ENCODE peak calls at places on chromosomes 6 and 20, in four cellular contexts. I is effector memory CD4-positive, alpha-beta T cell; J is right atrium auricular region; A is NT2/D1. Y is an unnamed sample. For H3K27me3 and H3K36me3, the result is how much of the 10 kb centered on the place peaks cover.

GRCh38 chr6:155782320-155782730 is 326.7 kb upstream of the NOX3 start:
- DNase-seq in A (no peak), J (no peak), I (no peak), Y (no peak)

GRCh38 chr20:59014680-59015389 is 4.4 kb upstream of the TUBB1 start:
- DNase-seq in J (peak), I (no peak), A (no peak), Y (no peak)

GRCh38 chr6:38273325-38273724 is 366.4 kb downstream of the BTBD9 start:
- DNase-seq in J (no peak), I (no peak), A (no peak), Y (no peak)

GRCh38 chr20:33796907-33797544 is 14.1 kb upstream of the CHMP4B start:
- DNase-seq in I (no peak), J (no peak), A (no peak), Y (no peak)

GRCh38 chr20:63101781-63102719 is 95.3 kb upstream of the BHLHE23 start:
- DNase-seq in J (no peak), I (peak), A (no peak), Y (peak)

GRCh38 chr6:160808263-160808662 is 106.2 kb downstream of the PLG start:
- DNase-seq in I (no peak), A (no peak), J (no peak), Y (no peak)

GRCh38 chr6:40249935-40250334 is 315.7 kb upstream of the MOCS1 start:
- DNase-seq in J (peak), A (no peak), I (no peak), Y (no peak)

GRCh38 chr20:48771542-48771941 is 56.3 kb downstream of the PREX1 start:
- DNase-seq in A (no peak), J (no peak), I (no peak), Y (no peak)

GRCh38 chr20:14922503-14923267 is 585.3 kb upstream of the FLRT3 start:
- DNase-seq in I (no peak), J (no peak), A (no peak), Y (no peak)

GRCh38 chr6:45538636-45539035 is 160.9 kb upstream of the SUPT3H start:
- DNase-seq in J (no peak), A (no peak), I (no peak), Y (no peak)

GRCh38 chr20:54049156-54049555 is 21.2 kb downstream of the BCAS1 start:
- DNase-seq in A (no peak), J (no peak), I (no peak), Y (no peak)

GRCh38 chr6:31270788-31271640 is 878 bp downstream of the HLA-C start:
- DNase-seq in A (no peak), J (peak), I (peak), Y (peak)

GRCh38 chr6:35727935-35728662 is 8.7 kb upstream of the ARMC12 start:
- DNase-seq in A (no peak), J (peak), I (peak), Y (peak)

GRCh38 chr6:71852951-71853350 is 33.4 kb upstream of the RIMS1 start:
- DNase-seq in J (no peak), A (no peak), I (no peak), Y (no peak)

GRCh38 chr6:35026434-35027222 is 114.5 kb downstream of the TCP11 start:
- DNase-seq in J (peak), A (no peak), I (no peak), Y (no peak)

GRCh38 chr20:2688041-2688591 is 4.5 kb upstream of the EBF4 start:
- DNase-seq in A (peak), I (peak), J (no peak), Y (peak)

GRCh38 chr20:25478889-25479568 is 71.6 kb downstream of the GINS1 start:
- DNase-seq in J (no peak), A (no peak), I (no peak), Y (no peak)

GRCh38 chr6:111580826-111581505 is 24.7 kb downstream of the TRAF3IP2 start:
- DNase-seq in J (no peak), I (no peak), A (no peak), Y (no peak)

GRCh38 chr6:37663016-37663810 is 34.5 kb downstream of the MDGA1 start:
- DNase-seq in J (no peak), A (no peak), I (no peak), Y (no peak)

GRCh38 chr6:30520480-30520992 is 31.2 kb downstream of the HLA-E start:
- DNase-seq in I (no peak), J (no peak), A (no peak), Y (no peak)

GRCh38 chr6:145878591-145879295 is 64.1 kb upstream of the FBXO30 start:
- DNase-seq in I (no peak), J (no peak), A (no peak), Y (no peak)

GRCh38 chr6:36349240-36349639 is 12.6 kb upstream of the BNIP5 start:
- DNase-seq in A (no peak), J (no peak), I (no peak), Y (no peak)

GRCh38 chr6:64860203-64860602 is 846.8 kb downstream of the EYS start:
- DNase-seq in I (no peak), J (no peak), A (no peak), Y (no peak)

GRCh38 chr6:17336425-17336824 is 55.3 kb downstream of the RBM24 start:
- DNase-seq in A (no peak), J (no peak), I (no peak), Y (no peak)

GRCh38 chr6:52155791-52156576 is 30.2 kb upstream of the IL17A start:
- DNase-seq in J (no peak), I (no peak), A (peak), Y (peak)

GRCh38 chr6:160348209-160348551 is at the start of gene SLC22A3:
- DNase-seq in A (no peak), I (no peak), J (no peak), Y (no peak)

GRCh38 chr6:37511910-37512399 is 12.3 kb upstream of the CCDC167 start:
- DNase-seq in I (no peak), A (no peak), J (no peak), Y (no peak)

GRCh38 chr20:36094497-36094896 is 60.0 kb upstream of the EPB41L1 start:
- DNase-seq in I (no peak), A (no peak), J (no peak), Y (no peak)

GRCh38 chr6:117448732-117449131 is 23.0 kb upstream of the ROS1 start:
- DNase-seq in A (no peak), J (no peak), I (no peak), Y (no peak)

GRCh38 chr6:116586738-116587137 is 15.4 kb downstream of the RWDD1 start:
- DNase-seq in A (no peak), I (no peak), J (no peak), Y (no peak)

GRCh38 chr20:47544852-47545251 is 43.2 kb downstream of the NCOA3 start:
- DNase-seq in I (no peak), A (no peak), J (no peak), Y (no peak)

GRCh38 chr20:36866681-36867485 is 9.1 kb upstream of the TLDC2 start:
- DNase-seq in I (no peak), J (no peak), A (no peak), Y (no peak)

GRCh38 chr20:42955713-42956112 is 234.0 kb downstream of the PTPRT start:
- DNase-seq in A (no peak), I (no peak), J (no peak), Y (no peak)

GRCh38 chr6:45474376-45474775 is 96.6 kb upstream of the SUPT3H start:
- DNase-seq in J (no peak), A (no peak), I (no peak), Y (no peak)

GRCh38 chr6:170371588-170371987 is 65.0 kb downstream of the FAM120B start:
- DNase-seq in J (no peak), A (no peak), I (no peak), Y (no peak)

GRCh38 chr6:156988276-156989158 is 211.3 kb downstream of the ARID1B start:
- DNase-seq in J (no peak), I (no peak), A (peak), Y (peak)
- H3K4me3 ChIP-seq in J (no peak), I (no peak), A (no peak), Y (no peak)

GRCh38 chr6:28695671-28696537 is 170.2 kb downstream of the GPX5 start:
- DNase-seq in J (no peak), A (no peak), I (no peak), Y (no peak)

GRCh38 chr6:28693033-28693750 is 167.5 kb downstream of the GPX5 start:
- DNase-seq in A (no peak), I (no peak), J (no peak), Y (no peak)

GRCh38 chr6:28693751-28694443 is 168.2 kb downstream of the GPX5 start:
- DNase-seq in J (no peak), I (no peak), A (no peak), Y (no peak)
- H3K27me3 ChIP-seq in J (under half), I (under half), A (under half), Y (under half)

GRCh38 chr6:60671369-60671768 is 1614.7 kb downstream of the KHDRBS2 start:
- DNase-seq in A (peak), I (no peak), J (no peak), Y (no peak)
- H3K36me3 ChIP-seq in A (under half), I (under half), J (under half), Y (under half)

GRCh38 chr6:90695316-90695715 is 108.4 kb upstream of the MAP3K7 start:
- DNase-seq in I (no peak), A (peak), J (no peak), Y (no peak)

GRCh38 chr6:90703383-90703782 is 116.5 kb upstream of the MAP3K7 start:
- DNase-seq in J (no peak), I (no peak), A (no peak), Y (no peak)

GRCh38 chr6:90707223-90707622 is 120.4 kb upstream of the MAP3K7 start:
- DNase-seq in I (no peak), A (no peak), J (no peak), Y (no peak)

GRCh38 chr6:90701146-90701781 is 114.4 kb upstream of the MAP3K7 start:
- DNase-seq in J (no peak), A (peak), I (no peak), Y (no peak)
- H3K4me3 ChIP-seq in J (no peak), A (no peak), I (no peak), Y (no peak)

DNA sequence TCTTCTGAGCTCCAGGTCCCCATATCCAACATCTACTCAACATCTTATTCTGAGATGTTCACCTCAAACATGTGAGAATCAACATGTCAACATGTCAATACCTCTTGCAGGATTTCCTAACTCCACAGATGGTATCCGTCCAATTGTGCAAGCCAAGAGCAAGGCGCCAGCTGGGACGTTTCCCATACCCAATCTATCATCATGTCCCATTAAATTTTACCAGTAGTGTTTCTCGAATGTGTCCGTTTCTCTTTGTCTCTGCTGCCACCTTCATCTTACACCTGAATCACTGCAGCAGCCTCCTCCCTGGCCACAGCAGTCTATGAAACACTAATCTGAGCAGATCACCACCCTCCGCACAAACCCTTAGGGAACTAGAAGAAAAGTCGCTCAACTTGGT is 78.0 kb upstream of the RPS6KA2 start:
- DNase-seq in A (no peak), I (no peak), J (no peak), Y (no peak)
- H3K27me3 ChIP-seq in A (under half), I (under half), J (under half), Y (under half)

GRCh38 chr20:5118220-5119142 is 1.3 kb downstream of the PCNA start:
- DNase-seq in J (no peak), I (no peak), A (no peak), Y (no peak)

GRCh38 chr20:5109276-5109675 is 10.5 kb downstream of the PCNA start:
- DNase-seq in J (no peak), A (no peak), I (no peak), Y (no peak)

GRCh38 chr20:5116875-5117274 is 2.9 kb downstream of the PCNA start:
- DNase-seq in I (no peak), J (no peak), A (no peak), Y (no peak)

GRCh38 chr20:5114403-5114802 is 5.4 kb downstream of the PCNA start:
- DNase-seq in A (no peak), J (no peak), I (no peak), Y (no peak)

GRCh38 chr20:5113615-5113986 is 6.2 kb downstream of the PCNA start:
- DNase-seq in I (no peak), A (no peak), J (no peak), Y (no peak)
- H3K36me3 ChIP-seq in I (under half), A (half or more), J (under half), Y (under half)

GRCh38 chr20:11891081-11891826 is 26.4 kb upstream of the BTBD3 start:
- DNase-seq in A (no peak), J (no peak), I (no peak), Y (peak)
- H3K4me3 ChIP-seq in A (peak), J (peak), I (no peak), Y (no peak)

Y was measured in GM06990.